ENCODE peak calls at places on chromosomes 7 and 10, in ten cellular contexts. One of them, this sample, is unnamed.

GRCh38 chr7:25031007-25031406 is 51.0 kb upstream of the OSBPL3 start:
- DNase-seq in endothelial cell of umbilical vein: no peak
- DNase-seq in Peyer's patch: peak; percentile 40
- DNase-seq in stomach: no peak
- DNase-seq in tibial nerve: no peak
- DNase-seq in sigmoid colon: no peak
- DNase-seq in ovary: no peak
- DNase-seq in suprapubic skin: no peak
- DNase-seq in prostate gland: no peak
- DNase-seq in IMR-90: no peak
- DNase-seq in this sample: no peak

GRCh38 chr10:12844796-12845524 is 156.6 kb downstream of the CCDC3 start:
- DNase-seq in stomach: no peak
- DNase-seq in ovary: no peak
- DNase-seq in IMR-90: peak; percentile 91
- DNase-seq in suprapubic skin: no peak
- DNase-seq in sigmoid colon: peak; percentile 70
- DNase-seq in tibial nerve: peak; percentile 26
- DNase-seq in Peyer's patch: no peak
- DNase-seq in prostate gland: peak; percentile 58
- DNase-seq in endothelial cell of umbilical vein: peak; percentile 98
- DNase-seq in this sample: no peak

GRCh38 chr7:99096124-99096887 is 47.6 kb downstream of the SMURF1 start:
- DNase-seq in tibial nerve: no peak
- DNase-seq in prostate gland: no peak
- DNase-seq in stomach: no peak
- DNase-seq in IMR-90: peak; percentile 35
- DNase-seq in Peyer's patch: no peak
- DNase-seq in sigmoid colon: no peak
- DNase-seq in ovary: no peak
- DNase-seq in suprapubic skin: no peak
- DNase-seq in endothelial cell of umbilical vein: no peak
- DNase-seq in this sample: no peak

GRCh38 chr10:71761105-71761511 is 12.2 kb downstream of the VSIR start:
- DNase-seq in ovary: no peak
- DNase-seq in endothelial cell of umbilical vein: no peak
- DNase-seq in Peyer's patch: no peak
- DNase-seq in prostate gland: no peak
- DNase-seq in sigmoid colon: no peak
- DNase-seq in suprapubic skin: no peak
- DNase-seq in IMR-90: no peak
- DNase-seq in stomach: no peak
- DNase-seq in tibial nerve: no peak
- DNase-seq in this sample: no peak

GRCh38 chr10:71981024-71981867 is 17.1 kb downstream of the CHST3 start:
- DNase-seq in tibial nerve: no peak
- DNase-seq in stomach: no peak
- DNase-seq in sigmoid colon: peak; percentile 81
- DNase-seq in endothelial cell of umbilical vein: peak; percentile 34
- DNase-seq in prostate gland: no peak
- DNase-seq in IMR-90: no peak
- DNase-seq in Peyer's patch: no peak
- DNase-seq in suprapubic skin: no peak
- DNase-seq in ovary: peak; percentile 70
- DNase-seq in this sample: no peak

GRCh38 chr7:128827248-128827958 is 2.8 kb upstream of the FLNC start:
- DNase-seq in stomach: no peak
- DNase-seq in tibial nerve: no peak
- DNase-seq in prostate gland: no peak
- DNase-seq in endothelial cell of umbilical vein: peak; percentile 14
- DNase-seq in sigmoid colon: peak; percentile 87
- DNase-seq in suprapubic skin: no peak
- DNase-seq in ovary: peak; percentile 20
- DNase-seq in Peyer's patch: no peak
- DNase-seq in IMR-90: peak; percentile 83
- DNase-seq in this sample: no peak

GRCh38 chr10:49419005-49419404 is 23.1 kb upstream of the DRGX start:
- DNase-seq in tibial nerve: no peak
- DNase-seq in ovary: no peak
- DNase-seq in endothelial cell of umbilical vein: no peak
- DNase-seq in suprapubic skin: no peak
- DNase-seq in sigmoid colon: no peak
- DNase-seq in stomach: no peak
- DNase-seq in prostate gland: peak; percentile 78
- DNase-seq in IMR-90: no peak
- DNase-seq in Peyer's patch: no peak
- DNase-seq in this sample: peak; percentile 77

GRCh38 chr10:11742009-11742778 is at the start of gene ECHDC3:
- DNase-seq in prostate gland: peak; percentile 39
- DNase-seq in IMR-90: no peak
- DNase-seq in suprapubic skin: peak; percentile 74
- DNase-seq in endothelial cell of umbilical vein: peak; percentile 47
- DNase-seq in sigmoid colon: no peak
- DNase-seq in Peyer's patch: peak; percentile 47
- DNase-seq in ovary: peak; percentile 73
- DNase-seq in stomach: peak; percentile 73
- DNase-seq in tibial nerve: no peak
- DNase-seq in this sample: no peak

GRCh38 chr10:130743751-130744191 is 567.8 kb downstream of the TCERG1L start:
- DNase-seq in tibial nerve: no peak
- DNase-seq in prostate gland: no peak
- DNase-seq in ovary: no peak
- DNase-seq in suprapubic skin: peak; percentile 42
- DNase-seq in sigmoid colon: peak; percentile 57
- DNase-seq in endothelial cell of umbilical vein: no peak
- DNase-seq in Peyer's patch: no peak
- DNase-seq in IMR-90: no peak
- DNase-seq in stomach: no peak
- DNase-seq in this sample: no peak

GRCh38 chr7:155584763-155585531 is 38.6 kb upstream of the CNPY1 start:
- DNase-seq in Peyer's patch: no peak
- DNase-seq in stomach: peak; percentile 53
- DNase-seq in IMR-90: no peak
- DNase-seq in suprapubic skin: peak; percentile 51
- DNase-seq in prostate gland: no peak
- DNase-seq in tibial nerve: peak; percentile 18
- DNase-seq in endothelial cell of umbilical vein: no peak
- DNase-seq in ovary: peak; percentile 49
- DNase-seq in sigmoid colon: no peak
- DNase-seq in this sample: no peak

GRCh38 chr7:43536773-43537172 is 46.1 kb upstream of the STK17A start:
- DNase-seq in suprapubic skin: no peak
- DNase-seq in stomach: no peak
- DNase-seq in sigmoid colon: no peak
- DNase-seq in Peyer's patch: no peak
- DNase-seq in ovary: peak; percentile 29
- DNase-seq in IMR-90: no peak
- DNase-seq in endothelial cell of umbilical vein: no peak
- DNase-seq in tibial nerve: no peak
- DNase-seq in prostate gland: no peak
- DNase-seq in this sample: no peak

GRCh38 chr10:52778511-52779392 is 6.2 kb upstream of the MBL2 start:
- DNase-seq in sigmoid colon: no peak
- DNase-seq in ovary: no peak
- DNase-seq in IMR-90: peak; percentile 18
- DNase-seq in prostate gland: no peak
- DNase-seq in tibial nerve: no peak
- DNase-seq in endothelial cell of umbilical vein: peak; percentile 35
- DNase-seq in stomach: no peak
- DNase-seq in suprapubic skin: no peak
- DNase-seq in Peyer's patch: no peak
- DNase-seq in this sample: no peak

GRCh38 chr10:87861566-87861952 is 1.8 kb downstream of the KLLN start:
- DNase-seq in prostate gland: peak; percentile 91
- DNase-seq in IMR-90: peak; percentile 89
- DNase-seq in ovary: peak; percentile 70
- DNase-seq in stomach: peak; percentile 88
- DNase-seq in endothelial cell of umbilical vein: peak; percentile 81
- DNase-seq in sigmoid colon: peak; percentile 89
- DNase-seq in Peyer's patch: peak; percentile 71
- DNase-seq in suprapubic skin: peak; percentile 88
- DNase-seq in tibial nerve: peak; percentile 73
- DNase-seq in this sample: peak; percentile 60

GRCh38 chr10:79374312-79375191 is 27.3 kb downstream of the PPIF start:
- DNase-seq in IMR-90: peak; percentile 67
- DNase-seq in endothelial cell of umbilical vein: peak; percentile 58
- DNase-seq in stomach: peak; percentile 89
- DNase-seq in sigmoid colon: peak; percentile 91
- DNase-seq in Peyer's patch: peak; percentile 67
- DNase-seq in ovary: peak; percentile 84
- DNase-seq in tibial nerve: peak; percentile 85
- DNase-seq in suprapubic skin: peak; percentile 87
- DNase-seq in prostate gland: peak; percentile 64
- DNase-seq in this sample: peak; percentile 73

GRCh38 chr10:93115661-93116383 is 42.1 kb downstream of the CYP26A1 start:
- DNase-seq in tibial nerve: peak; percentile 86
- DNase-seq in IMR-90: peak; percentile 32
- DNase-seq in prostate gland: peak; percentile 55
- DNase-seq in Peyer's patch: peak; percentile 66
- DNase-seq in suprapubic skin: peak; percentile 69
- DNase-seq in endothelial cell of umbilical vein: peak; percentile 38
- DNase-seq in stomach: peak; percentile 76
- DNase-seq in ovary: peak; percentile 25
- DNase-seq in sigmoid colon: peak; percentile 69
- DNase-seq in this sample: peak; percentile 29

GRCh38 chr7:107596881-107597581 is 17.0 kb downstream of the BCAP29 start:
- DNase-seq in prostate gland: no peak
- DNase-seq in sigmoid colon: no peak
- DNase-seq in IMR-90: no peak
- DNase-seq in Peyer's patch: no peak
- DNase-seq in endothelial cell of umbilical vein: peak; percentile 99
- DNase-seq in suprapubic skin: no peak
- DNase-seq in ovary: no peak
- DNase-seq in stomach: no peak
- DNase-seq in tibial nerve: no peak
- DNase-seq in this sample: no peak
- H3K27ac ChIP-seq in prostate gland: peak overlapping the region; percentile 52
- H3K27ac ChIP-seq in sigmoid colon: no peak overlapping the region
- H3K27ac ChIP-seq in IMR-90: no peak overlapping the region
- H3K27ac ChIP-seq in Peyer's patch: no peak overlapping the region
- H3K27ac ChIP-seq in endothelial cell of umbilical vein: peak overlapping the region; percentile 97
- H3K27ac ChIP-seq in suprapubic skin: no peak overlapping the region
- H3K27ac ChIP-seq in ovary: no peak overlapping the region
- H3K27ac ChIP-seq in stomach: no peak overlapping the region
- H3K27ac ChIP-seq in tibial nerve: no peak overlapping the region
- H3K27ac ChIP-seq in this sample: no peak overlapping the region

DNA sequence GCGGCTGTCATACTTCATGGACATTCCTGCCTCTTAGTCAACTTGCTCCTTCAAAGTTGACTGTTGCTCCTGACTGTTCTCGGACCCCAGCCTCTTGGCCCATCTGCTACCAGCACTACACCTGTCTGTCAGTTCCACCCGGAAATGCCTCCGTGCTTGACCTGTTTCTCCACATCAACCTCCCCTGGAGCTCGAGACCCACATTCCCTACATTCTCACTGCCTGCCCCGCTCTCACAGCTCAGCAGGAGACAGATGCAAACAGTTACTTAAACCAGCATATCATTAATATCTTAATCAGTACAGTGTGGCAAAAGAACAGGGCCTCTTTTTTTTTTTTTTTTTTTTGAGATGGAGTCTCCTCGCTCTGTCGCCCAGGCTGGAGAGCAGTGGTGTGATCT is 174.3 kb downstream of the NRP1 start:
- DNase-seq in IMR-90: no peak
- DNase-seq in endothelial cell of umbilical vein: no peak
- DNase-seq in prostate gland: no peak
- DNase-seq in stomach: no peak
- DNase-seq in sigmoid colon: no peak
- DNase-seq in Peyer's patch: no peak
- DNase-seq in suprapubic skin: no peak
- DNase-seq in tibial nerve: no peak
- DNase-seq in ovary: no peak
- DNase-seq in this sample: no peak
- TF ChIP-seq POLR2A in IMR-90: no peak
- TF ChIP-seq POLR2A in endothelial cell of umbilical vein: no peak
- TF ChIP-seq POLR2A in prostate gland: no peak
- TF ChIP-seq POLR2A in stomach: no peak
- TF ChIP-seq POLR2A in sigmoid colon: no peak
- TF ChIP-seq POLR2A in Peyer's patch: no peak
- TF ChIP-seq POLR2A in suprapubic skin: no peak
- TF ChIP-seq POLR2A in tibial nerve: no peak
- TF ChIP-seq POLR2A in ovary: no peak
- TF ChIP-seq POLR2A in this sample: no peak

GRCh38 chr7:148903504-148903903 is 19.4 kb upstream of the EZH2 start:
- DNase-seq in ovary: no peak
- DNase-seq in endothelial cell of umbilical vein: no peak
- DNase-seq in prostate gland: no peak
- DNase-seq in stomach: no peak
- DNase-seq in sigmoid colon: no peak
- DNase-seq in IMR-90: no peak
- DNase-seq in suprapubic skin: no peak
- DNase-seq in tibial nerve: no peak
- DNase-seq in Peyer's patch: no peak
- DNase-seq in this sample: no peak

GRCh38 chr7:148905093-148905666 is 21.1 kb upstream of the EZH2 start:
- DNase-seq in Peyer's patch: no peak
- DNase-seq in suprapubic skin: no peak
- DNase-seq in sigmoid colon: no peak
- DNase-seq in tibial nerve: no peak
- DNase-seq in ovary: no peak
- DNase-seq in IMR-90: no peak
- DNase-seq in stomach: no peak
- DNase-seq in prostate gland: no peak
- DNase-seq in endothelial cell of umbilical vein: no peak
- DNase-seq in this sample: no peak

GRCh38 chr7:148911626-148912025 is 27.5 kb upstream of the EZH2 start:
- DNase-seq in tibial nerve: no peak
- DNase-seq in sigmoid colon: no peak
- DNase-seq in IMR-90: no peak
- DNase-seq in Peyer's patch: no peak
- DNase-seq in endothelial cell of umbilical vein: no peak
- DNase-seq in stomach: no peak
- DNase-seq in ovary: no peak
- DNase-seq in prostate gland: no peak
- DNase-seq in suprapubic skin: no peak
- DNase-seq in this sample: no peak

GRCh38 chr7:148909560-148909959 is 25.5 kb upstream of the EZH2 start:
- DNase-seq in tibial nerve: no peak
- DNase-seq in prostate gland: no peak
- DNase-seq in Peyer's patch: no peak
- DNase-seq in IMR-90: no peak
- DNase-seq in sigmoid colon: no peak
- DNase-seq in suprapubic skin: no peak
- DNase-seq in ovary: no peak
- DNase-seq in stomach: no peak
- DNase-seq in endothelial cell of umbilical vein: no peak
- DNase-seq in this sample: no peak

GRCh38 chr7:148906707-148907498 is 22.8 kb upstream of the EZH2 start:
- DNase-seq in tibial nerve: no peak
- DNase-seq in IMR-90: no peak
- DNase-seq in sigmoid colon: no peak
- DNase-seq in stomach: no peak
- DNase-seq in Peyer's patch: no peak
- DNase-seq in ovary: no peak
- DNase-seq in prostate gland: no peak
- DNase-seq in suprapubic skin: no peak
- DNase-seq in endothelial cell of umbilical vein: no peak
- DNase-seq in this sample: no peak
- H3K27me3 ChIP-seq in tibial nerve: no peaks in the 10 kb centered on the region
- H3K27me3 ChIP-seq in IMR-90: peaks cover 53% of the 10 kb centered on the region
- H3K27me3 ChIP-seq in sigmoid colon: no peaks in the 10 kb centered on the region
- H3K27me3 ChIP-seq in stomach: peaks cover 33% of the 10 kb centered on the region
- H3K27me3 ChIP-seq in Peyer's patch: no peaks in the 10 kb centered on the region
- H3K27me3 ChIP-seq in ovary: no peaks in the 10 kb centered on the region
- H3K27me3 ChIP-seq in prostate gland: no peaks in the 10 kb centered on the region
- H3K27me3 ChIP-seq in suprapubic skin: no peaks in the 10 kb centered on the region
- H3K27me3 ChIP-seq in endothelial cell of umbilical vein: peaks cover 21% of the 10 kb centered on the region
- H3K27me3 ChIP-seq in this sample: no peaks in the 10 kb centered on the region

GRCh38 chr10:63197304-63198092 is 64.4 kb downstream of the NRBF2 start:
- DNase-seq in stomach: no peak
- DNase-seq in endothelial cell of umbilical vein: no peak
- DNase-seq in tibial nerve: no peak
- DNase-seq in IMR-90: peak; percentile 93
- DNase-seq in prostate gland: no peak
- DNase-seq in Peyer's patch: no peak
- DNase-seq in ovary: no peak
- DNase-seq in sigmoid colon: no peak
- DNase-seq in suprapubic skin: no peak
- DNase-seq in this sample: no peak
- H3K27ac ChIP-seq in stomach: no peak overlapping the region
- H3K27ac ChIP-seq in endothelial cell of umbilical vein: no peak overlapping the region
- H3K27ac ChIP-seq in tibial nerve: no peak overlapping the region
- H3K27ac ChIP-seq in IMR-90: peak overlapping the region; percentile 66
- H3K27ac ChIP-seq in prostate gland: no peak overlapping the region
- H3K27ac ChIP-seq in Peyer's patch: no peak overlapping the region
- H3K27ac ChIP-seq in ovary: peak overlapping the region; percentile 41
- H3K27ac ChIP-seq in sigmoid colon: no peak overlapping the region
- H3K27ac ChIP-seq in suprapubic skin: no peak overlapping the region
- H3K27ac ChIP-seq in this sample: no peak overlapping the region